ENCODE peak calls at places on chromosomes 16 and 17, in ten cellular contexts. One of them, this sample, is unnamed.

GRCh38 chr16:1745181-1745899 is 26.0 kb downstream of the NME3 start:
- DNase-seq in psoas muscle: no peak
- DNase-seq in ascending aorta: no peak
- DNase-seq in lung: no peak
- DNase-seq in A549: no peak
- DNase-seq in IMR-90: peak
- DNase-seq in dorsolateral prefrontal cortex: no peak
- DNase-seq in brain microvascular endothelial cell: peak
- DNase-seq in thoracic aorta: no peak
- DNase-seq in kidney: no peak
- DNase-seq in this sample: no peak

GRCh38 chr17:79082311-79083190 is 7.9 kb downstream of the ENGASE start:
- DNase-seq in brain microvascular endothelial cell: no peak
- DNase-seq in psoas muscle: peak
- DNase-seq in A549: peak
- DNase-seq in kidney: peak
- DNase-seq in lung: no peak
- DNase-seq in IMR-90: peak
- DNase-seq in thoracic aorta: no peak
- DNase-seq in ascending aorta: no peak
- DNase-seq in dorsolateral prefrontal cortex: no peak
- DNase-seq in this sample: no peak

GRCh38 chr17:1834378-1835149 is 4.8 kb downstream of the RPA1 start:
- DNase-seq in kidney: no peak
- DNase-seq in ascending aorta: no peak
- DNase-seq in dorsolateral prefrontal cortex: no peak
- DNase-seq in A549: no peak
- DNase-seq in thoracic aorta: no peak
- DNase-seq in psoas muscle: no peak
- DNase-seq in lung: no peak
- DNase-seq in brain microvascular endothelial cell: no peak
- DNase-seq in IMR-90: no peak
- DNase-seq in this sample: no peak

GRCh38 chr16:68992521-68992920 is 112.9 kb upstream of the HAS3 start:
- DNase-seq in ascending aorta: no peak
- DNase-seq in thoracic aorta: no peak
- DNase-seq in psoas muscle: no peak
- DNase-seq in brain microvascular endothelial cell: peak
- DNase-seq in A549: peak
- DNase-seq in dorsolateral prefrontal cortex: no peak
- DNase-seq in IMR-90: peak
- DNase-seq in lung: no peak
- DNase-seq in kidney: no peak
- DNase-seq in this sample: no peak

GRCh38 chr17:62601438-62601837 is 26.0 kb upstream of the MRC2 start:
- DNase-seq in brain microvascular endothelial cell: no peak
- DNase-seq in lung: no peak
- DNase-seq in IMR-90: no peak
- DNase-seq in thoracic aorta: no peak
- DNase-seq in psoas muscle: no peak
- DNase-seq in kidney: no peak
- DNase-seq in dorsolateral prefrontal cortex: no peak
- DNase-seq in ascending aorta: no peak
- DNase-seq in A549: no peak
- DNase-seq in this sample: no peak

GRCh38 chr17:66746736-66747135 is 88.2 kb upstream of the CACNG5 start:
- DNase-seq in lung: no peak
- DNase-seq in IMR-90: no peak
- DNase-seq in kidney: no peak
- DNase-seq in brain microvascular endothelial cell: no peak
- DNase-seq in thoracic aorta: no peak
- DNase-seq in A549: no peak
- DNase-seq in ascending aorta: no peak
- DNase-seq in psoas muscle: no peak
- DNase-seq in dorsolateral prefrontal cortex: no peak
- DNase-seq in this sample: no peak

GRCh38 chr16:75254359-75254837 is 3.0 kb upstream of the BCAR1 start:
- DNase-seq in psoas muscle: peak
- DNase-seq in IMR-90: peak
- DNase-seq in A549: peak
- DNase-seq in kidney: peak
- DNase-seq in lung: peak
- DNase-seq in ascending aorta: no peak
- DNase-seq in thoracic aorta: no peak
- DNase-seq in brain microvascular endothelial cell: peak
- DNase-seq in dorsolateral prefrontal cortex: no peak
- DNase-seq in this sample: no peak

GRCh38 chr17:237406-237955 is 56.0 kb upstream of the DOC2B start:
- DNase-seq in thoracic aorta: no peak
- DNase-seq in brain microvascular endothelial cell: no peak
- DNase-seq in A549: no peak
- DNase-seq in ascending aorta: no peak
- DNase-seq in dorsolateral prefrontal cortex: no peak
- DNase-seq in lung: no peak
- DNase-seq in psoas muscle: peak
- DNase-seq in kidney: peak
- DNase-seq in IMR-90: no peak
- DNase-seq in this sample: peak

GRCh38 chr16:69328854-69329316 is 1.5 kb downstream of the PDF start:
- DNase-seq in lung: no peak
- DNase-seq in kidney: peak
- DNase-seq in thoracic aorta: no peak
- DNase-seq in psoas muscle: no peak
- DNase-seq in brain microvascular endothelial cell: no peak
- DNase-seq in dorsolateral prefrontal cortex: no peak
- DNase-seq in A549: no peak
- DNase-seq in ascending aorta: no peak
- DNase-seq in IMR-90: peak
- DNase-seq in this sample: peak

DNA sequence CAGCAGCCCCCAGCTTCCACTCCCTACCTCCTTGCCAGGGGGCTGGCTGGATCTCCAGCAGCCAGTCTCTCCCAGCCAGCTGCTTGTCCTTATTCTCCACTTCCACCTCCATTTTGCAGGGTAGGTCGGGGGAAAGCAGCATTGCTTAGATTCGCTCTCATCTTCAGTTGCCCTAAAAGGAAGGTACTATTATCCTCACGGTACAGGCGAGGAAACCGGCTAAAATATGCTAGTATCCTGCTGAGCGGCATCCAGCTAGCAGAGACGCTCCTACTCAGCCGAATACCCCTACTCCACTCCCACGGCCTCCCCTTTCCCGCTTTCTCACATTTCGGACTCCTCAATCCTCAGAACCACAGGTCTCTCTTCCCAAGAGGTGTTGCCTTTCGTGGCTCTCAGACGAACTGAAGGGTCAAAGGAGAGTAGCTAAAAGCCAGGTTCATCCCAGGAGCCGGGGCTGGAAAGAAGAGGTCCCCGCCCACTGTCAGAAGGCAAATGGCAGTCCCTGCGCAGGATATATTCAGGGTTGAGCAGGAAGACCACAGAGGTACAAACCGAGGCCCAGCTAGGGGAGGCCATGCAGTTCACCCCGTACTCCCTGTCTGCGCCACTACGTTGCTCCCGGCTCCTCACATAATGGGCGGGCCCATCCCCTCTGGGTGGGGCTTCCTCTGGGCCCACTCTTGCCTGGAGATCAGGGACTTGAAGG is 1.6 kb upstream of the RAB11FIP4 start:
- DNase-seq in kidney: no peak
- DNase-seq in brain microvascular endothelial cell: no peak
- DNase-seq in thoracic aorta: no peak
- DNase-seq in A549: no peak
- DNase-seq in lung: no peak
- DNase-seq in dorsolateral prefrontal cortex: no peak
- DNase-seq in psoas muscle: no peak
- DNase-seq in ascending aorta: no peak
- DNase-seq in IMR-90: no peak
- DNase-seq in this sample: peak
- TF ChIP-seq CTCF in kidney: no peak
- TF ChIP-seq CTCF in brain microvascular endothelial cell: no peak
- TF ChIP-seq CTCF in thoracic aorta: no peak
- TF ChIP-seq CTCF in A549: no peak
- TF ChIP-seq CTCF in lung: no peak
- TF ChIP-seq CTCF in dorsolateral prefrontal cortex: peak
- TF ChIP-seq CTCF in psoas muscle: no peak
- TF ChIP-seq CTCF in ascending aorta: no peak
- TF ChIP-seq CTCF in IMR-90: no peak
- TF ChIP-seq CTCF in this sample: no peak

DNA sequence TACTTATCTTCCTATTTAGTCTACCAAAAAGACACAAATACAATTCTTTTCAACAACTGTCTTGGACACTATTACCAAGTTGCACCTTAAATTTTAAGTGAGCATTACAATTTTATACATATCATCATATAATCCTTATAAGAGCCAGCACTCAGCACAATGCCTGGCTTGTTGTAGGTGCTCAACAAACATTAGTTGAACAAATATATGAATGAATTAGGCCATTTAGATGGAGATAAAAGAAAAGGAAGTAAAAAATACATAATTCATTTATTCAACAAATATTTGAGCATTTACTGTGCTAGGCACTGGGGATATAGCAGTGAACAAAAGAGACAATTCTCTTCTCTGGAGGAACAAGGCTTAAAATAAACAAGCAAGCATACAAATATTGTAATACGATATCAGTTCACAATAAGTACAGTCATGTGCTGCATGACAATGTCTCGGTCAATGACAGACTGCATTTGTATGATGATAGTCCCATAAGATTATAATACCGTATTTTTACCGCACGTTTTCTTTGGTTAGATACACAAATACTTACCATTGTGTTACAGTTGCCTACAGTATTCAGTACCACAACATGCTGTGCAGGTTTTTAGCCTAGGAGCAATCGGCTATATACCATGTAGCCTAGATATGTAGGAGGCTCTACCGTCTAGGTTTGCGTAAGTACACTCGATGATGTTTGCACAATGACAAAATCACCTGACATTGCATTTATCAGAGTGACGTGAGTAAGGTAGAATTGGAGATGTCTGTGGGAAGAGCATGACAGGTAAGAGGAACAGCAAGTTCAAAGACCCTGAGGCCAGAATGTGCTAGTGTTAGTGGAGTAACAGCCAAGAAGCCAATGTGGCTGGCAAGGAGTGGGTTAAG is 86.4 kb upstream of the HS3ST2 start:
- DNase-seq in lung: no peak
- DNase-seq in psoas muscle: no peak
- DNase-seq in kidney: no peak
- DNase-seq in A549: no peak
- DNase-seq in ascending aorta: no peak
- DNase-seq in dorsolateral prefrontal cortex: no peak
- DNase-seq in brain microvascular endothelial cell: no peak
- DNase-seq in thoracic aorta: no peak
- DNase-seq in IMR-90: no peak
- DNase-seq in this sample: no peak
- H3K27ac ChIP-seq in lung: no peak
- H3K27ac ChIP-seq in psoas muscle: no peak
- H3K27ac ChIP-seq in kidney: no peak
- H3K27ac ChIP-seq in A549: no peak
- H3K27ac ChIP-seq in ascending aorta: no peak
- H3K27ac ChIP-seq in dorsolateral prefrontal cortex: no peak
- H3K27ac ChIP-seq in brain microvascular endothelial cell: no peak
- H3K27ac ChIP-seq in thoracic aorta: no peak
- H3K27ac ChIP-seq in IMR-90: no peak
- H3K27ac ChIP-seq in this sample: no peak

DNA sequence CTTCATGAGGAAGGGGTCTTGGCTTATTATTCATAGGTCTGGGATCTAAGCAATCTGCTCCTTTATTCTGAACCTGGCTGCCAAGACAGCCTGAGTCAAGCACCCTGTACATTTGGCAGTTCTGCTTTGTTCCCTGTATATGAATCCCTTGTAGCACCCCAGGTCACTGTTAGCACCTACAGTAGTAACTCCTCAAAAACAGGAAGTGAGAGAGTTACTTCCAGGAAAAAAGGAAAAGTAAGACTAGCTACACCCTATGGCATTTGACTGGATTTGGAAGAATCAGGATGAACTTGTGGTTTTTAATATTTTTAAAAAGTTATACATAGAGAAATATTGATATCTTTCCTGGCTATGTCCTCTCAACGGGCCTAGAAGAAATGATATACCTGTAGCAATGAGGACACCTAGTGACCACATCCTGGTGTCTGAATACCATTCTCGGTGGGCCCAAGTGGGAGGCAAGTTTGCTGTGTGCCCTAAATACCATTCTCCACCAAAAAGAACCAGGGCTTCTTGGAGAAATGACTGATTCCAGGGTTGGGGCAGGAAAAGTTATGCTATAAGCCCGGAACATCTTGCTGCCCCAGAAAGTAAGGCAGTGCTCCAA is 9.9 kb downstream of the ANKRD40 start:
- DNase-seq in lung: no peak
- DNase-seq in thoracic aorta: no peak
- DNase-seq in kidney: no peak
- DNase-seq in A549: peak
- DNase-seq in dorsolateral prefrontal cortex: no peak
- DNase-seq in brain microvascular endothelial cell: no peak
- DNase-seq in psoas muscle: no peak
- DNase-seq in IMR-90: no peak
- DNase-seq in ascending aorta: no peak
- DNase-seq in this sample: no peak
- TF ChIP-seq CTCF in lung: no peak
- TF ChIP-seq CTCF in thoracic aorta: no peak
- TF ChIP-seq CTCF in kidney: peak
- TF ChIP-seq CTCF in A549: peak
- TF ChIP-seq CTCF in dorsolateral prefrontal cortex: peak
- TF ChIP-seq CTCF in brain microvascular endothelial cell: no peak
- TF ChIP-seq CTCF in psoas muscle: no peak
- TF ChIP-seq CTCF in IMR-90: no peak
- TF ChIP-seq CTCF in ascending aorta: no peak
- TF ChIP-seq CTCF in this sample: no peak

GRCh38 chr16:11135167-11135973 is 120.6 kb downstream of the SOCS1 start:
- DNase-seq in ascending aorta: no peak
- DNase-seq in A549: no peak
- DNase-seq in kidney: no peak
- DNase-seq in lung: no peak
- DNase-seq in thoracic aorta: no peak
- DNase-seq in dorsolateral prefrontal cortex: no peak
- DNase-seq in brain microvascular endothelial cell: no peak
- DNase-seq in IMR-90: peak
- DNase-seq in psoas muscle: peak
- DNase-seq in this sample: peak

GRCh38 chr16:11136600-11136999 is 119.4 kb downstream of the SOCS1 start:
- DNase-seq in brain microvascular endothelial cell: peak
- DNase-seq in A549: no peak
- DNase-seq in dorsolateral prefrontal cortex: no peak
- DNase-seq in lung: no peak
- DNase-seq in IMR-90: no peak
- DNase-seq in kidney: no peak
- DNase-seq in thoracic aorta: no peak
- DNase-seq in ascending aorta: no peak
- DNase-seq in psoas muscle: peak
- DNase-seq in this sample: peak

GRCh38 chr16:11131706-11132105 is 124.3 kb downstream of the SOCS1 start:
- DNase-seq in A549: no peak
- DNase-seq in psoas muscle: no peak
- DNase-seq in dorsolateral prefrontal cortex: no peak
- DNase-seq in brain microvascular endothelial cell: no peak
- DNase-seq in kidney: no peak
- DNase-seq in lung: no peak
- DNase-seq in IMR-90: no peak
- DNase-seq in thoracic aorta: no peak
- DNase-seq in ascending aorta: no peak
- DNase-seq in this sample: no peak

GRCh38 chr16:11133344-11133921 is 122.6 kb downstream of the SOCS1 start:
- DNase-seq in brain microvascular endothelial cell: peak
- DNase-seq in lung: peak
- DNase-seq in A549: no peak
- DNase-seq in ascending aorta: peak
- DNase-seq in thoracic aorta: peak
- DNase-seq in dorsolateral prefrontal cortex: no peak
- DNase-seq in kidney: peak
- DNase-seq in psoas muscle: peak
- DNase-seq in IMR-90: peak
- DNase-seq in this sample: peak

GRCh38 chr16:11134722-11135121 is 121.3 kb downstream of the SOCS1 start:
- DNase-seq in brain microvascular endothelial cell: no peak
- DNase-seq in lung: no peak
- DNase-seq in thoracic aorta: no peak
- DNase-seq in ascending aorta: no peak
- DNase-seq in IMR-90: no peak
- DNase-seq in dorsolateral prefrontal cortex: no peak
- DNase-seq in psoas muscle: peak
- DNase-seq in A549: no peak
- DNase-seq in kidney: no peak
- DNase-seq in this sample: no peak
- H3K27ac ChIP-seq in brain microvascular endothelial cell: no peak
- H3K27ac ChIP-seq in lung: peak
- H3K27ac ChIP-seq in thoracic aorta: no peak
- H3K27ac ChIP-seq in ascending aorta: peak
- H3K27ac ChIP-seq in IMR-90: no peak
- H3K27ac ChIP-seq in dorsolateral prefrontal cortex: no peak
- H3K27ac ChIP-seq in psoas muscle: peak
- H3K27ac ChIP-seq in A549: no peak
- H3K27ac ChIP-seq in kidney: no peak
- H3K27ac ChIP-seq in this sample: no peak